ENCODE peak calls at places on chromosomes 1 and 21, in six cellular contexts. J, P, F, Q, N and I are unnamed samples.

GRCh38 chr1:184629261-184629660 is 125.4 kb downstream of the EDEM3 start:
- DNase-seq in N (no peak), F (no peak), P (no peak), Q (no peak), J (no peak), I (no peak)

GRCh38 chr1:230822092-230822581 is 46.2 kb downstream of the C1orf198 start:
- DNase-seq in F (no peak), J (no peak), N (no peak), P (no peak), Q (no peak), I (no peak)

GRCh38 chr1:160256396-160257046 is 5.8 kb downstream of the DCAF8 start:
- DNase-seq in N (peak), Q (no peak), F (no peak), J (no peak), P (peak), I (no peak)

GRCh38 chr1:211843018-211843417 is 12.5 kb upstream of the LPGAT1 start:
- DNase-seq in J (no peak), P (peak), Q (no peak), F (no peak), N (no peak), I (no peak)

GRCh38 chr1:169508432-169509338 is 22.9 kb upstream of the SLC19A2 start:
- DNase-seq in J (no peak), Q (no peak), N (no peak), F (no peak), P (no peak), I (no peak)

GRCh38 chr1:211653907-211654553 is 21.4 kb downstream of the NEK2 start:
- DNase-seq in J (no peak), P (peak), N (no peak), Q (no peak), F (no peak), I (no peak)

GRCh38 chr1:22808846-22809501 is 98.3 kb downstream of the EPHB2 start:
- DNase-seq in F (no peak), P (peak), Q (no peak), J (no peak), N (peak), I (no peak)

GRCh38 chr1:151702936-151703335 is 13.7 kb downstream of the CELF3 start:
- DNase-seq in F (no peak), N (no peak), Q (no peak), P (no peak), J (no peak), I (no peak)

GRCh38 chr1:5938068-5938740 is 54.0 kb downstream of the NPHP4 start:
- DNase-seq in Q (no peak), P (peak), N (peak), J (no peak), F (no peak), I (no peak)

GRCh38 chr1:4173731-4174130 is 273.7 kb upstream of the C1orf174 start:
- DNase-seq in F (no peak), Q (no peak), J (no peak), P (no peak), N (no peak), I (no peak)

GRCh38 chr1:34398916-34399275 is 222.2 kb downstream of the C1orf94 start:
- DNase-seq in F (no peak), J (no peak), P (no peak), N (no peak), Q (no peak), I (no peak)

GRCh38 chr21:31731112-31731801 is 661 bp downstream of the SCAF4 start:
- DNase-seq in N (no peak), F (peak), J (peak), P (peak), Q (peak), I (peak)

GRCh38 chr1:226649780-226650179 is 89.3 kb downstream of the ITPKB start:
- DNase-seq in N (no peak), F (no peak), Q (no peak), P (peak), J (no peak), I (no peak)

GRCh38 chr21:31045841-31046240 is 7.6 kb upstream of the KRTAP19-8 start:
- DNase-seq in F (no peak), Q (no peak), J (no peak), P (no peak), N (no peak), I (no peak)

GRCh38 chr1:33454646-33455282 is 17.7 kb upstream of the ZSCAN20 start:
- DNase-seq in F (no peak), P (no peak), J (no peak), Q (no peak), N (no peak), I (no peak)

GRCh38 chr1:152392909-152393308 is 21.2 kb downstream of the CRNN start:
- DNase-seq in J (no peak), Q (peak), P (no peak), N (no peak), F (no peak), I (peak)

GRCh38 chr1:22611530-22611947 is 24.9 kb upstream of the C1QA start:
- DNase-seq in N (peak), J (no peak), F (no peak), P (peak), Q (no peak), I (peak)

GRCh38 chr1:46188295-46189030 is 9.8 kb downstream of the POMGNT1 start:
- DNase-seq in P (no peak), J (no peak), Q (no peak), F (no peak), N (no peak), I (no peak)

GRCh38 chr1:65904681-65905083 is 112.0 kb downstream of the PDE4B start:
- DNase-seq in F (no peak), N (no peak), P (peak), J (no peak), Q (no peak), I (no peak)

GRCh38 chr1:196897158-196897828 is 9.4 kb downstream of the CFHR4 start:
- DNase-seq in J (no peak), Q (no peak), F (no peak), P (no peak), N (no peak), I (no peak)

GRCh38 chr1:207317561-207317960 is 3.9 kb upstream of the CD55 start:
- DNase-seq in P (no peak), F (no peak), Q (no peak), J (no peak), N (no peak), I (no peak)

GRCh38 chr1:215418876-215419442 is 148.1 kb upstream of the KCTD3 start:
- DNase-seq in F (no peak), J (no peak), P (peak), Q (no peak), N (no peak), I (no peak)

GRCh38 chr1:17084787-17085186 is 31.0 kb upstream of the SDHB start:
- DNase-seq in J (no peak), P (no peak), F (no peak), Q (no peak), N (no peak), I (no peak)

GRCh38 chr1:88061106-88061829 is 622.8 kb upstream of the PKN2 start:
- DNase-seq in F (no peak), J (no peak), Q (no peak), P (peak), N (peak), I (peak)